ENCODE peak calls at places on chromosomes 3 and 15, in five cellular contexts. P, E, F, X and B are unnamed samples.

GRCh38 chr3:46933261-46933660 is 43.3 kb downstream of the CCDC12 start:
- DNase-seq in X (no peak), E (no peak), P (no peak), F (no peak), B (no peak)

GRCh38 chr3:54600441-54601204 is 327.2 kb downstream of the LRTM1 start:
- DNase-seq in P (no peak), X (no peak), E (no peak), F (no peak), B (no peak)

GRCh38 chr3:49501258-49501609 is 31.2 kb downstream of the DAG1 start:
- DNase-seq in E (no peak), X (no peak), F (no peak), P (no peak), B (no peak)

GRCh38 chr3:12175844-12176453 is 17.2 kb upstream of the TIMP4 start:
- DNase-seq in E (peak), X (peak), F (peak), P (no peak), B (no peak)

GRCh38 chr3:51503007-51503406 is 3.2 kb upstream of the DCAF1 start:
- DNase-seq in P (no peak), F (no peak), X (no peak), E (no peak), B (no peak)

GRCh38 chr3:159872374-159873109 is 116.1 kb upstream of the IL12A start:
- DNase-seq in E (peak), P (no peak), X (no peak), F (peak), B (no peak)

GRCh38 chr3:75294124-75294523 is 370.0 kb upstream of the FRG2C start:
- DNase-seq in F (peak), X (peak), E (peak), P (no peak), B (no peak)

GRCh38 chr15:95196176-95196915 is 965.0 kb downstream of the MCTP2 start:
- DNase-seq in P (no peak), F (no peak), E (no peak), X (no peak), B (no peak)

GRCh38 chr3:168847293-168847883 is 751.7 kb upstream of the GOLIM4 start:
- DNase-seq in X (no peak), F (peak), E (peak), P (peak), B (no peak)

GRCh38 chr3:108588616-108589015 is 622 bp downstream of the CIP2A start:
- DNase-seq in E (peak), F (no peak), P (no peak), X (no peak), B (no peak)

GRCh38 chr3:123389338-123389910 is 59.5 kb downstream of the ADCY5 start:
- DNase-seq in X (no peak), P (no peak), F (no peak), E (no peak), B (no peak)

GRCh38 chr3:126267169-126267975 is 87.0 kb upstream of the ALDH1L1 start:
- DNase-seq in E (peak), F (peak), P (no peak), X (peak), B (no peak)

GRCh38 chr3:151866711-151867410 is 6.6 kb upstream of the SUCNR1 start:
- DNase-seq in F (no peak), P (no peak), E (no peak), X (no peak), B (no peak)

GRCh38 chr3:24678441-24678865 is 183.8 kb upstream of the THRB start:
- DNase-seq in F (peak), X (no peak), E (peak), P (no peak), B (no peak)

GRCh38 chr15:33242165-33242564 is 47.7 kb upstream of the FMN1 start:
- DNase-seq in E (peak), P (no peak), F (peak), X (peak), B (no peak)

GRCh38 chr3:15933439-15934144 is 135.8 kb upstream of the ANKRD28 start:
- DNase-seq in F (peak), X (no peak), P (no peak), E (peak), B (no peak)

GRCh38 chr15:64143276-64143675 is 8.3 kb upstream of the SNX22 start:
- DNase-seq in F (no peak), P (no peak), X (no peak), E (no peak), B (no peak)

GRCh38 chr3:53716998-53717397 is 129.2 kb downstream of the CHDH start:
- DNase-seq in X (no peak), F (no peak), P (no peak), E (no peak), B (no peak)

GRCh38 chr3:140143670-140144069 is 208.7 kb downstream of the CLSTN2 start:
- DNase-seq in F (no peak), X (no peak), E (no peak), P (no peak), B (no peak)